ENCODE peak calls at places on chromosomes 2 and 18, in seven cellular contexts. Z is NCI-H524, R is kidney tubule cell, D is non-pigmented ciliary epithelial cell, N is GM04503, G is nucleus accumbens, Y is lower lobe of right lung. U is an unnamed sample.

GRCh38 chr2:237177052-237177451 is 91.4 kb downstream of the COPS8 start:
- DNase-seq in Z (no peak), R (no peak), D (no peak), N (no peak), G (no peak), Y (no peak), U (no peak)

GRCh38 chr2:7992612-7993596 is 689.0 kb upstream of the ID2 start:
- DNase-seq in Z (peak; percentile 63), R (peak; percentile 42), D (no peak), N (no peak), G (no peak), Y (no peak), U (no peak)

GRCh38 chr2:230224458-230224857 is 1.1 kb upstream of the SP140 start:
- DNase-seq in Z (no peak), R (no peak), D (no peak), N (no peak), G (no peak), Y (no peak), U (no peak)

GRCh38 chr2:19819097-19820065 is 82.4 kb downstream of the TTC32 start:
- DNase-seq in Z (no peak), R (peak; percentile 90), D (peak; percentile 59), N (peak; percentile 96), G (no peak), Y (no peak), U (peak; percentile 38)

GRCh38 chr2:233700028-233700635 is 7.4 kb downstream of the UGT1A6 start:
- DNase-seq in Z (no peak), R (peak; percentile 90), D (no peak), N (no peak), G (no peak), Y (no peak), U (no peak)

GRCh38 chr2:53600835-53601234 is 166.8 kb upstream of the CHAC2 start:
- DNase-seq in Z (peak; percentile 8), R (peak; percentile 7), D (peak; percentile 37), N (no peak), G (no peak), Y (no peak), U (no peak)

GRCh38 chr2:133369896-133370295 is 198.4 kb downstream of the NCKAP5 start:
- DNase-seq in Z (no peak), R (peak; percentile 46), D (no peak), N (no peak), G (no peak), Y (no peak), U (no peak)

GRCh38 chr2:85852979-85853498 is 35.8 kb downstream of the ST3GAL5 start:
- DNase-seq in Z (no peak), R (no peak), D (no peak), N (peak; percentile 37), G (no peak), Y (peak; percentile 62), U (no peak)

GRCh38 chr2:230327418-230328154 is 593 bp downstream of the SP140L start:
- DNase-seq in Z (no peak), R (peak; percentile 39), D (no peak), N (no peak), G (no peak), Y (no peak), U (no peak)

GRCh38 chr2:11891028-11891427 is 144.6 kb downstream of the LPIN1 start:
- DNase-seq in Z (no peak), R (no peak), D (no peak), N (no peak), G (no peak), Y (no peak), U (no peak)

GRCh38 chr2:236668531-236668969 is 98.9 kb downstream of the ACKR3 start:
- DNase-seq in Z (no peak), R (no peak), D (no peak), N (no peak), G (no peak), Y (no peak), U (no peak)

GRCh38 chr18:21110667-21111350 is 804 bp downstream of the ROCK1 start:
- DNase-seq in Z (peak; percentile 44), R (peak; percentile 50), D (no peak), N (no peak), G (peak; percentile 60), Y (peak; percentile 73), U (no peak)

GRCh38 chr2:15259356-15259756 is 301.8 kb downstream of the NBAS start:
- DNase-seq in Z (no peak), R (no peak), D (no peak), N (no peak), G (no peak), Y (no peak), U (no peak)

GRCh38 chr2:46695283-46695682 is 215.9 kb downstream of the TMEM247 start:
- DNase-seq in Z (no peak), R (peak; percentile 30), D (no peak), N (no peak), G (no peak), Y (no peak), U (no peak)

GRCh38 chr2:229235136-229235914 is 35.8 kb downstream of the PID1 start:
- DNase-seq in Z (no peak), R (no peak), D (no peak), N (no peak), G (no peak), Y (no peak), U (no peak)

GRCh38 chr2:176892818-176893217 is 319.8 kb upstream of the HNRNPA3 start:
- DNase-seq in Z (no peak), R (no peak), D (no peak), N (no peak), G (no peak), Y (no peak), U (no peak)

GRCh38 chr2:215750763-215751162 is 262.6 kb downstream of the MREG start:
- DNase-seq in Z (no peak), R (no peak), D (no peak), N (no peak), G (no peak), Y (no peak), U (no peak)

GRCh38 chr2:238409341-238410200 is 17.2 kb upstream of the ASB1 start:
- DNase-seq in Z (no peak), R (no peak), D (no peak), N (no peak), G (no peak), Y (no peak), U (no peak)

GRCh38 chr2:24492283-24493272 is 1.5 kb downstream of the NCOA1 start:
- DNase-seq in Z (no peak), R (peak; percentile 27), D (no peak), N (no peak), G (peak; percentile 48), Y (no peak), U (no peak)

GRCh38 chr2:215540646-215541045 is 104.8 kb upstream of the FN1 start:
- DNase-seq in Z (no peak), R (no peak), D (peak; percentile 84), N (no peak), G (no peak), Y (no peak), U (peak; percentile 83)

GRCh38 chr18:24894880-24895279 is 434.4 kb downstream of the HRH4 start:
- DNase-seq in Z (no peak), R (no peak), D (no peak), N (no peak), G (no peak), Y (no peak), U (no peak)

GRCh38 chr2:157840568-157841156 is 35.5 kb downstream of the ACVR1 start:
- DNase-seq in Z (no peak), R (peak; percentile 80), D (no peak), N (no peak), G (no peak), Y (peak; percentile 55), U (no peak)

GRCh38 chr18:903703-904102 is 968 bp upstream of the ADCYAP1 start:
- DNase-seq in Z (peak; percentile 41), R (peak; percentile 50), D (no peak), N (no peak), G (peak; percentile 4), Y (peak; percentile 57), U (no peak)

GRCh38 chr2:218340656-218341055 is 16.0 kb upstream of the CATIP start:
- DNase-seq in Z (no peak), R (no peak), D (no peak), N (no peak), G (no peak), Y (no peak), U (no peak)

GRCh38 chr2:192697880-192698279 is 503.1 kb upstream of the TMEFF2 start:
- DNase-seq in Z (no peak), R (no peak), D (no peak), N (no peak), G (no peak), Y (no peak), U (no peak)

GRCh38 chr2:230412369-230412706 is 3.7 kb upstream of the SP100 start:
- DNase-seq in Z (no peak), R (no peak), D (no peak), N (no peak), G (no peak), Y (no peak), U (no peak)

GRCh38 chr2:10536569-10537133 is 88.5 kb upstream of the ODC1 start:
- DNase-seq in Z (no peak), R (no peak), D (no peak), N (no peak), G (no peak), Y (no peak), U (no peak)

GRCh38 chr2:128622371-128622770 is 303.7 kb upstream of the HS6ST1 start:
- DNase-seq in Z (no peak), R (no peak), D (no peak), N (no peak), G (no peak), Y (peak; percentile 72), U (no peak)

GRCh38 chr2:45134014-45134413 is 124.8 kb upstream of the SIX2 start:
- DNase-seq in Z (no peak), R (no peak), D (no peak), N (no peak), G (no peak), Y (no peak), U (no peak)

GRCh38 chr2:71464389-71464788 is 11.0 kb downstream of the DYSF start:
- DNase-seq in Z (no peak), R (no peak), D (no peak), N (no peak), G (no peak), Y (no peak), U (no peak)

GRCh38 chr2:234451852-234452625 is 44.8 kb downstream of the ARL4C start:
- DNase-seq in Z (no peak), R (peak; percentile 60), D (peak; percentile 94), N (peak; percentile 78), G (no peak), Y (no peak), U (peak; percentile 46)

GRCh38 chr2:12352891-12353290 is 363.8 kb upstream of the TRIB2 start:
- DNase-seq in Z (no peak), R (no peak), D (no peak), N (no peak), G (no peak), Y (no peak), U (no peak)

GRCh38 chr2:63050186-63050915 is at the start of gene OTX1:
- DNase-seq in Z (peak; percentile 75), R (peak; percentile 85), D (no peak), N (no peak), G (peak; percentile 60), Y (peak; percentile 69), U (peak; percentile 53)

GRCh38 chr18:50659091-50660003 is 99.5 kb downstream of the MAPK4 start:
- DNase-seq in Z (peak; percentile 37), R (peak; percentile 87), D (peak; percentile 9), N (no peak), G (peak; percentile 19), Y (no peak), U (no peak)

GRCh38 chr2:44137872-44138551 is 30.7 kb upstream of the PPM1B start:
- DNase-seq in Z (no peak), R (no peak), D (no peak), N (no peak), G (no peak), Y (no peak), U (no peak)

GRCh38 chr2:240604291-240604938 is 17.9 kb downstream of the CAPN10 start:
- DNase-seq in Z (no peak), R (peak; percentile 86), D (no peak), N (no peak), G (peak; percentile 76), Y (peak; percentile 89), U (no peak)

GRCh38 chr2:1804251-1804855 is 60.0 kb upstream of the PXDN start:
- DNase-seq in Z (no peak), R (no peak), D (no peak), N (no peak), G (no peak), Y (no peak), U (no peak)

U was measured in HS-5.